ENCODE peak calls at places on chromosome 4, in nine cellular contexts. D is Peyer's patch, J is A549, A is IMR-90, L is transverse colon, X is vagina, V is tibial nerve, H is upper lobe of left lung, N is suprapubic skin. F is an unnamed sample.

GRCh38 chr4:3532714-3533336 is 603 bp upstream of the LRPAP1 start:
- DNase-seq in D (no peak), J (no peak), A (no peak), L (no peak), X (no peak), V (no peak), H (no peak), N (peak; percentile 68), F (no peak)

GRCh38 chr4:40685300-40685699 is 55.6 kb upstream of the RBM47 start:
- DNase-seq in D (no peak), J (peak; percentile 21), A (peak; percentile 73), L (no peak), X (no peak), V (no peak), H (no peak), N (no peak), F (no peak)

GRCh38 chr4:141801558-141801957 is 165.2 kb downstream of the IL15 start:
- DNase-seq in D (no peak), J (no peak), A (no peak), L (no peak), X (no peak), V (no peak), H (no peak), N (no peak), F (no peak)

GRCh38 chr4:177442623-177443155 is 452 bp upstream of the AGA start:
- DNase-seq in D (no peak), J (peak; percentile 14), A (no peak), L (no peak), X (no peak), V (no peak), H (no peak), N (no peak), F (no peak)

GRCh38 chr4:40718571-40718970 is 31.2 kb upstream of the NSUN7 start:
- DNase-seq in D (peak; percentile 69), J (no peak), A (no peak), L (peak; percentile 82), X (no peak), V (no peak), H (no peak), N (no peak), F (no peak)

GRCh38 chr4:177519481-177520270 is 77.4 kb upstream of the AGA start:
- DNase-seq in D (no peak), J (no peak), A (peak; percentile 41), L (no peak), X (no peak), V (no peak), H (no peak), N (no peak), F (no peak)

GRCh38 chr4:56575820-56576429 is 70.3 kb downstream of the ARL9 start:
- DNase-seq in D (no peak), J (peak; percentile 29), A (peak; percentile 63), L (no peak), X (no peak), V (no peak), H (no peak), N (no peak), F (no peak)

GRCh38 chr4:1205641-1206298 is 33.4 kb upstream of the SPON2 start:
- DNase-seq in D (no peak), J (no peak), A (no peak), L (peak; percentile 13), X (no peak), V (peak; percentile 6), H (peak; percentile 66), N (no peak), F (peak; percentile 84)

GRCh38 chr4:8694226-8694625 is 101.7 kb downstream of the CPZ start:
- DNase-seq in D (no peak), J (no peak), A (no peak), L (peak; percentile 4), X (no peak), V (no peak), H (no peak), N (no peak), F (no peak)

GRCh38 chr4:85812776-85813175 is 337.8 kb downstream of the ARHGAP24 start:
- DNase-seq in D (no peak), J (no peak), A (peak; percentile 33), L (no peak), X (no peak), V (no peak), H (no peak), N (no peak), F (no peak)

GRCh38 chr4:127124919-127125318 is 507.8 kb upstream of the INTU start:
- DNase-seq in D (no peak), J (no peak), A (peak; percentile 24), L (no peak), X (no peak), V (no peak), H (no peak), N (no peak), F (no peak)

GRCh38 chr4:98963538-98964433 is 31.7 kb upstream of the METAP1 start:
- DNase-seq in D (no peak), J (no peak), A (no peak), L (no peak), X (no peak), V (no peak), H (no peak), N (no peak), F (no peak)

GRCh38 chr4:87103691-87104187 is 116.7 kb downstream of the KLHL8 start:
- DNase-seq in D (no peak), J (no peak), A (peak; percentile 84), L (no peak), X (no peak), V (no peak), H (no peak), N (no peak), F (no peak)

GRCh38 chr4:81652069-81652478 is 180.4 kb upstream of the RASGEF1B start:
- DNase-seq in D (no peak), J (no peak), A (no peak), L (no peak), X (no peak), V (no peak), H (no peak), N (no peak), F (no peak)

GRCh38 chr4:133152801-133153526 is 3.9 kb downstream of the PCDH10 start:
- DNase-seq in D (no peak), J (no peak), A (no peak), L (no peak), X (no peak), V (no peak), H (no peak), N (no peak), F (no peak)

GRCh38 chr4:8451440-8452182 is 11.0 kb downstream of the TRMT44 start:
- DNase-seq in D (no peak), J (no peak), A (no peak), L (no peak), X (no peak), V (no peak), H (no peak), N (no peak), F (no peak)

GRCh38 chr4:74440356-74440755 is 4.6 kb upstream of the AREG start:
- DNase-seq in D (no peak), J (no peak), A (no peak), L (no peak), X (no peak), V (no peak), H (no peak), N (no peak), F (no peak)

GRCh38 chr4:76879731-76880364 is 18.1 kb downstream of the SOWAHB start:
- DNase-seq in D (no peak), J (no peak), A (peak; percentile 78), L (no peak), X (no peak), V (no peak), H (no peak), N (no peak), F (no peak)

GRCh38 chr4:103075894-103076776 is at the start of gene SLC9B2:
- DNase-seq in D (peak; percentile 74), J (peak; percentile 33), A (peak; percentile 56), L (peak; percentile 59), X (no peak), V (peak; percentile 26), H (peak; percentile 93), N (peak; percentile 80), F (peak; percentile 92)
- TF ChIP-seq POLR2A in D (no peak), J (peak; percentile 15), A (no peak), L (no peak), X (no peak), V (peak; percentile 11), H (peak; percentile 37), N (no peak), F (no peak)

DNA sequence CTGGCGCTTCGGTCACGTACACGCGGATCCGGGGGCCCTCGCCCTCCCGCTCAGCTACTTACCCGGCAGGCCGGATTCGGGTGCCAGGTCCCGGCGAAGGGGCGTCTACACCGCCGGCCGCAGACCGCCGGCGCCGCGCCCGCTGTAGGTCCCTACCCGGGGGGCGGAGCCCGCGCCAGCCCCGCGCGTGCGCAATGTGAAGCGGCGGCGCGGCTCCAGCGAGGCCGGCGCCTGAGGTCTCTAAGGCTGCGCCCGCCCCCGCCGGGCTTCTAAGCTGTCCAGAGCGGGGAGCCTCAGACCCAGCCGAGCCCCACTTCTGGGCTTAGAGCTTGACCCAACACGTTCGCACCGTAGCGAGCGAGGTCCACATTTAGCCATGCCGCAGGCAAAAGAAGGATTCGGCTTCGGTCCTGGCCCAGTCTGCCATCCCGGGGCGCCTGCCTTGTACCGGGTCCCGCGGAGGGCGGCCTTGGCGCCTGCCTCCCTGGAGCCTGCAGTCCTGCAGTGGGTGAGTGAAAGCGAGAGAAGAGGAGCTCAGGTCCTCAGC is at the start of gene ZNF518B:
- DNase-seq in D (peak; percentile 74), J (peak; percentile 65), A (peak; percentile 48), L (peak; percentile 69), X (no peak), V (peak; percentile 17), H (peak; percentile 96), N (peak; percentile 70), F (no peak)
- H3K4me3 ChIP-seq in D (peak within 1 kb of the TSS; percentile 72), J (peak within 1 kb of the TSS; percentile 92), A (peak within 1 kb of the TSS; percentile 52), L (peak within 1 kb of the TSS; percentile 63), X (peak within 1 kb of the TSS; percentile 84), V (peak within 1 kb of the TSS; percentile 45), H (peak within 1 kb of the TSS; percentile 67), N (peak within 1 kb of the TSS; percentile 59), F (peak within 1 kb of the TSS; percentile 46)

DNA sequence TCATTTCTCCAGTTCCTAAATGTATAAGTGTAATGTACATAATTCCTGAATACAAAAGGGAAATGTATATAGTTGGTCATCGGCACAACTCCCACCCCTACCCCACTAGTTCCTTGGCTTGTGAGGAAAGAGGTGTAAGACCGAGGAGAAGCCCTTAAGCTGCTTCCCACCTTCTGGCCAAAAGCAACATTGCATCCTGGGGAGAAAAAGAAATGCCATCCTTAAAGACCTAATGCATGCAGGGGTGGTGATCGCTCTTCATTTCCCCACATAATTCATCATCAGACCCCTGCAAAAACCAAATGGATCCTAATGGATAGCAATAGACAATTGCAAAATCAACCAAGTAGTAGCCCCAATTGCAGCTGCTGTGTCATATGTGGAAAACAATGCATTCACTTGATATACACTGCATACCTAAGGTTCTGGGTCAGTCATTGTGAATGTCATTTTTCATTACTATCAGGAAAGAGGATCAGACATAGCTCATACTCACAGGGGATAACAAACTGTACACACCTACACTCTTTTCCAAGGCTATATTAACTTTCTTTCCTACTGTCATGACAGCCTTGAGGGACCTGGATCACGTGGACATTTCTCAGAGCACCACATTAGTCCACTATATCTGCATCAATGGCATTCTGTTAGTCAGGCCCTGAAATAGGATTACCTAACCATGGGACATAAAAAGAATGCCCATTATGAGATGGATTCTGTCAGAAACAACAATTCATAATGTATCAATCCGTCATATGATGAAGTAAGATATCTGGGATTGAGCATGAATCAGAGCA is 31.7 kb upstream of the NFXL1 start:
- DNase-seq in D (no peak), J (no peak), A (no peak), L (no peak), X (no peak), V (no peak), H (no peak), N (no peak), F (no peak)
- TF ChIP-seq CTCF in D (no peak), J (no peak), A (no peak), L (no peak), X (no peak), V (no peak), H (no peak), N (no peak), F (no peak)

GRCh38 chr4:38818441-38818976 is 13.9 kb upstream of the TLR1 start:
- DNase-seq in D (no peak), J (no peak), A (no peak), L (no peak), X (no peak), V (no peak), H (no peak), N (no peak), F (no peak)
- TF ChIP-seq POLR2A in D (no peak), J (no peak), A (no peak), L (no peak), X (no peak), V (no peak), H (no peak), N (no peak), F (no peak)

F was measured in lower leg skin.